ENCODE peak calls at places on chromosome 5, in six cellular contexts. P is SK-N-SH, U is HCT116, Y is astrocyte of the spinal cord, B is fibroblast of lung, Q is BE2C. K is an unnamed sample.

GRCh38 chr5:180832638-180833068 is 28.4 kb downstream of the ZFP62 start:
- DNase-seq in P (no peak), U (no peak), Y (no peak), B (no peak), Q (no peak), K (no peak)

GRCh38 chr5:2708751-2709150 is 42.7 kb downstream of the IRX2 start:
- DNase-seq in P (no peak), U (no peak), Y (no peak), B (no peak), Q (no peak), K (no peak)

GRCh38 chr5:157431544-157432200 is 28.3 kb upstream of the NIPAL4 start:
- DNase-seq in P (no peak), U (peak), Y (peak), B (peak), Q (peak), K (peak)

GRCh38 chr5:109921735-109922395 is 232.1 kb downstream of the MAN2A1 start:
- DNase-seq in P (no peak), U (no peak), Y (no peak), B (peak), Q (peak), K (no peak)

GRCh38 chr5:74240783-74241750 is 399.5 kb downstream of the ENC1 start:
- DNase-seq in P (no peak), U (no peak), Y (no peak), B (no peak), Q (no peak), K (peak)

GRCh38 chr5:14488697-14489096 is 92.9 kb upstream of the OTULINL start:
- DNase-seq in P (peak), U (no peak), Y (no peak), B (no peak), Q (no peak), K (no peak)

GRCh38 chr5:156094001-156094400 is 233.0 kb upstream of the SGCD start:
- DNase-seq in P (no peak), U (no peak), Y (no peak), B (peak), Q (no peak), K (no peak)

GRCh38 chr5:141001466-141001853 is 35.2 kb downstream of the PCDHAC2 start:
- DNase-seq in P (peak), U (peak), Y (no peak), B (no peak), Q (peak), K (no peak)

GRCh38 chr5:115979628-115980041 is 17.4 kb downstream of the LVRN start:
- DNase-seq in P (no peak), U (no peak), Y (no peak), B (peak), Q (no peak), K (peak)

GRCh38 chr5:22242532-22242931 is 610.6 kb downstream of the CDH12 start:
- DNase-seq in P (peak), U (no peak), Y (no peak), B (no peak), Q (no peak), K (no peak)

GRCh38 chr5:132389453-132390286 is 20.2 kb downstream of the SLC22A5 start:
- DNase-seq in P (no peak), U (peak), Y (peak), B (peak), Q (peak), K (peak)

GRCh38 chr5:50751064-50751657 is 84.7 kb downstream of the PARP8 start:
- DNase-seq in P (peak), U (peak), Y (peak), B (peak), Q (peak), K (peak)

GRCh38 chr5:963673-964531 is 44.7 kb upstream of the NKD2 start:
- DNase-seq in P (peak), U (no peak), Y (no peak), B (peak), Q (peak), K (peak)

GRCh38 chr5:142356318-142356715 is 31.5 kb upstream of the SPRY4 start:
- DNase-seq in P (no peak), U (no peak), Y (peak), B (peak), Q (no peak), K (peak)

GRCh38 chr5:56481147-56481997 is 248.2 kb upstream of the ANKRD55 start:
- DNase-seq in P (peak), U (no peak), Y (peak), B (peak), Q (peak), K (peak)

GRCh38 chr5:147098233-147098790 is 136.5 kb upstream of the STK32A start:
- DNase-seq in P (peak), U (peak), Y (peak), B (peak), Q (peak), K (peak)

GRCh38 chr5:43244823-43245565 is 53.0 kb downstream of the NIM1K start:
- DNase-seq in P (no peak), U (no peak), Y (no peak), B (no peak), Q (no peak), K (no peak)

GRCh38 chr5:17302590-17302989 is 85.2 kb downstream of the BASP1 start:
- DNase-seq in P (no peak), U (no peak), Y (no peak), B (no peak), Q (peak), K (peak)

GRCh38 chr5:9316733-9317132 is 229.1 kb downstream of the SEMA5A start:
- DNase-seq in P (no peak), U (no peak), Y (no peak), B (no peak), Q (no peak), K (no peak)

GRCh38 chr5:180352976-180353225 is 235 bp downstream of the GFPT2 start:
- DNase-seq in P (no peak), U (no peak), Y (no peak), B (no peak), Q (no peak), K (no peak)

DNA sequence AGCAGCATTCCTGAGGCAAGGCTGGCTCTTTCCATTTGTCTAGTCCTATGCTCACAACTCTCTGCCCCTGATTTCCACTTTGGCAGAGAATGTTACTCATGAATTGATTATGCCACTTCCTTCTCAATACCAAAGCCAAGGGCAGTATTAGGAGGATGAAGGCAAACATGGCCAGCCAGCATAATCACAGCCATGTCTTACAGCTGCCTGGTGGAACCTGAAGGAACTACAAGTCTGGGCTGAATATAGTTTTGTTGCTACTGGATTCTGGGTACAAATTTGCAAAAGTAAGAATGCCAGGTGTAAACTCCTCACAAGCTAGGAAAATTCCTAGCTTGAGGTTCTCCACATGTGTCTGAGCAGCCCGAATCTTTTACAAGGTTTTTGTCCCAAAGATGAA is 4.2 kb downstream of the SIL1 start:
- DNase-seq in P (no peak), U (no peak), Y (no peak), B (no peak), Q (no peak), K (peak)
- TF ChIP-seq CTCF in P (peak), U (peak), Y (peak), B (peak), Q (peak), K (peak)

DNA sequence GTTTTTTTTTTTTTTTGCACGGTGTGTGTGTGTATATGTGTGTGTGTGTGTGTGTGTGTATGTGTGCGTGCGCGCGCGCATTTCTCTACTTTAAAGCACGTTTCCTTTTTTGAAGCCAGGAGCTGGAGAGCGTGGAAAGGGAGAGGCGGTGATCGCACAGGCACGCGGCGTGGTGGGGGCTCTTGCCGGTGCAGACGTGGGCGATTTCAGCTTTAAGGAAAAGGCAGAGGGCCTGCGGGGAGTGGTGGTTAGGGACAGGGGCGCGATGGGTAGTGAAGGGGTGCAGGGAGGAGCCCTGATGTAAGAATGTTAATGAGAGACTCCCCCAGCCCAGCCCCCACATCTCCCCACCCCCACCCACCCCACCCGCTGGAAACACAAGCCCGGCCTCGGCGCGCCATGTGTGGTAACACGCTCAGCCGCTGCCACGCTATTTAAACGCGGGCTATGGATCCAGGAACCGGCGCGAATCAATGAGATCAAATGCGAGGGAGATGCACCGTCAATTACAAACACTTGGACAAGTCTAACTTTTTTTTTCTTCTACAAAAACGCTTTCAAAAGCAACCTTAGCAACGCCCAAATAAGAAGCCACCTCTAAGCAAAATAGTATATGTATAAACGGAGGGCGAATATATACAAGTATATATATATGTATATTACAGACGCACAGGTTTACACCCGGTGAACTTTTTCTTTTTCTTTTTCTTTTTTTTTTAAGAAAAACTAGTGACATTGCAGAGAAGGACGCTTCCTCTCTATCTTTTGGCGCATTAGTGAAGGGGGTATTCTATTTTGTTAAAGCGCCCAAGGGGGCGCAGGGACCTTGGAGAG is at the start of gene NPR3:
- DNase-seq in P (peak), U (no peak), Y (peak), B (peak), Q (no peak), K (peak)
- H3K4me3 ChIP-seq in P (peak), U (peak), Y (peak), B (peak), Q (peak), K (peak)

DNA sequence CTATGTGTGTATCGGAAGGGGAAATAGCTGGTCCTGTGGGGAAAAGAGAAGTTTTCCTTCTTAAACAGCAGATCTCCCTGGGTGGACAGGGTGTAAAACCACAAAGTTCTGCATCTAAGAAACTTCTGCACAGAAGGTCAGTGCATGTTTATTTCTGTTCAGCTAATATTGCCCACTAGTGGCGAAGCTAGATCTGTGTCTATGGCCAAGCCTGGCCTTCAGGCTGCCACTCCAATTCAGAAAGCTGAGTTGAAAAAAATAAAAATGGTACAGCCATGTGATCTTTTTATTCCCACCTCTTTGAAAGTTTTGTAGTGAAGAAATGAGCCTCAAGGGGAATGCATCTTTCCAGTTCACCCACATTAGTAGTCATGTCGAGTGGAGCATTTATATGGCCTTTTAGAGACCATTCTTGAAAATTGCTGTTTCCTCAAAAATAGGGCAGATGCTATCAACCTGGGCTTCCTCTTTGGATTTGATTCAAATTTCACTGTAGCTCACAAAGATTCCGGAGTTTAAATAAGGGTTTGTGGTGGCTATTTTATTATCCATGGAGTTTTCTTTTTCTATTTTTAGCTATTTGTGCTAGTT is 488.0 kb downstream of the PRELID2 start:
- DNase-seq in P (peak), U (peak), Y (peak), B (peak), Q (no peak), K (peak)
- TF ChIP-seq CTCF in P (peak), U (peak), Y (peak), B (peak), Q (no peak), K (peak)

GRCh38 chr5:179313849-179314521 is 31.3 kb downstream of the ADAMTS2 start:
- DNase-seq in P (peak), U (no peak), Y (peak), B (peak), Q (peak), K (peak)
- H3K4me3 ChIP-seq in P (no peak), U (no peak), Y (no peak), B (no peak), Q (no peak), K (no peak)

GRCh38 chr5:67494186-67494842 is 297.7 kb upstream of the CD180 start:
- DNase-seq in P (no peak), U (no peak), Y (no peak), B (peak), Q (no peak), K (no peak)

GRCh38 chr5:67496051-67496450 is 299.5 kb upstream of the CD180 start:
- DNase-seq in P (no peak), U (no peak), Y (no peak), B (no peak), Q (no peak), K (no peak)

GRCh38 chr5:67495072-67495471 is 298.5 kb upstream of the CD180 start:
- DNase-seq in P (no peak), U (no peak), Y (no peak), B (no peak), Q (no peak), K (no peak)

GRCh38 chr5:67490543-67491321 is 294.1 kb upstream of the CD180 start:
- DNase-seq in P (no peak), U (no peak), Y (no peak), B (peak), Q (no peak), K (no peak)

GRCh38 chr5:67493676-67494075 is 297.1 kb upstream of the CD180 start:
- DNase-seq in P (peak), U (peak), Y (peak), B (peak), Q (peak), K (peak)
- TF ChIP-seq CTCF in P (peak), U (peak), Y (peak), B (peak), Q (peak), K (peak)

GRCh38 chr5:80191397-80191796 is 64.5 kb downstream of the SERINC5 start:
- DNase-seq in P (no peak), U (no peak), Y (no peak), B (no peak), Q (no peak), K (no peak)
- H3K4me3 ChIP-seq in P (no peak), U (no peak), Y (no peak), B (no peak), Q (no peak), K (no peak)

GRCh38 chr5:20056933-20057332 is 68.9 kb upstream of the CDH18 start:
- DNase-seq in P (no peak), U (no peak), Y (no peak), B (no peak), Q (no peak), K (no peak)
- TF ChIP-seq CTCF in P (no peak), U (no peak), Y (no peak), B (no peak), Q (no peak), K (no peak)

DNA sequence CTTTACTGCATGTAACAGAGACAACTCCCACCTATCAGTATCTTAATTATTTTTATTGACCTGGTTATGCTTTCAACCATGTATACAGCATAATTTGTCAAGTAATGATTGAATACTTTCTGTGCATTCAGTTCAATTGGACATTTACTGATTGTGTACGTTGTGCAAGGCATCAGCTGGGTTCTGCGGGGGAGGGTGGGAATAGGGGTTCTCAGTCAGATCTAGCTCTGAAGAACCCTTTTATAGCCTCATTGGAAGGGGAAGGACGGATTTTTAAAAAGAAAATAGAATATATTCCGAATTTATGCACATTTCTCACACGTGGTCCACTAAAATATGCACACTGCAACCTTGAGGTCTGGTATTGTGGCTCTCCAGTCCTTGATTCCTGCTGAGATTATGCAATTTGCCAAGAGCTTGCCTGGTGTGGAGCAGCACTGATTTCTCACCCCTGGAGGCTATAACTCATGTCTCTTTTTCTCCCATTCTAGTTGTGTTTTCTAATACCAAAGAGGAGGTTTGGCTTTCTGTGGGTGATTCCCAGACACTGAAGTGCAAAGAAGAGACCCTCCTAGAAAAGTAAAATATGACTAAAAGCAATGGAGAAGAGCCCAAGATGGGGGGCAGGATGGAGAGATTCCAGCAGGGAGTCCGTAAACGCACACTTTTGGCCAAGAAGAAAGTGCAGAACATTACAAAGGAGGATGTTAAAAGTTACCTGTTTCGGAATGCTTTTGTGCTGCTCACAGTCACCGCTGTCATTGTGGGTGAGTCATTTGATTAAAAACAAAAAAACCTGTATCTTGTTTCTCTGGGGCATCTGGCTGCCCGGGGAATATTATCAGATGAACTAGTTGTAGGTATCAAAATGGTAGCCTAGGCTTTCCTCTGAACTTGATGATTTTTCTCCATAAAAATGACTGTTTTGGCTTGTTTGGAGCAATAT is 1.7 kb downstream of the SLC1A3 start:
- DNase-seq in P (no peak), U (no peak), Y (peak), B (peak), Q (no peak), K (peak)
- H3K4me3 ChIP-seq in P (no peak), U (peak), Y (peak), B (no peak), Q (peak), K (no peak)

GRCh38 chr5:81971694-81972495 is at the start of gene ATG10:
- DNase-seq in P (peak), U (peak), Y (peak), B (peak), Q (peak), K (peak)
- TF ChIP-seq CTCF in P (no peak), U (no peak), Y (no peak), B (no peak), Q (no peak), K (no peak)

K was measured in cardiac fibroblast.